ENCODE peak calls at places on chromosomes 11 and 22, in eight cellular contexts. A is GM20000; M is fibroblast of mammary gland; S is HS-27A; U is pancreas; Q is activated CD4-positive, alpha-beta T cell treated with anti-CD3 and anti-CD28 coated beads for 48 hours; W is iris pigment epithelial cell; B is T-helper 9 cell. H is an unnamed sample.

GRCh38 chr11:69000831-69001245 is 12.2 kb downstream of the MRGPRF start:
- DNase-seq in A (no peak), M (peak; percentile 82), S (no peak), U (no peak), Q (no peak), W (peak; percentile 73), B (no peak), H (peak; percentile 91)

GRCh38 chr11:12083380-12083779 is 27.0 kb upstream of the MICAL2 start:
- DNase-seq in A (no peak), M (no peak), S (no peak), U (no peak), Q (peak; percentile 9), W (no peak), B (no peak), H (no peak)

GRCh38 chr22:25829808-25830777 is 88.1 kb downstream of the MYO18B start:
- DNase-seq in A (no peak), M (no peak), S (no peak), U (peak; percentile 7), Q (no peak), W (no peak), B (no peak), H (no peak)

GRCh38 chr11:104813532-104813931 is 84.7 kb downstream of the CASP12 start:
- DNase-seq in A (no peak), M (no peak), S (no peak), U (no peak), Q (no peak), W (no peak), B (no peak), H (no peak)

GRCh38 chr22:22812031-22812905 is 75.3 kb upstream of the IGLL5 start:
- DNase-seq in A (no peak), M (no peak), S (no peak), U (no peak), Q (no peak), W (no peak), B (no peak), H (no peak)

GRCh38 chr11:8247312-8247711 is 16.4 kb downstream of the LMO1 start:
- DNase-seq in A (no peak), M (peak; percentile 15), S (no peak), U (peak; percentile 25), Q (peak; percentile 43), W (no peak), B (no peak), H (no peak)

GRCh38 chr11:60307507-60308195 is 19.4 kb upstream of the MS4A6E start:
- DNase-seq in A (no peak), M (no peak), S (no peak), U (no peak), Q (peak; percentile 32), W (no peak), B (no peak), H (no peak)

GRCh38 chr11:47004595-47005033 is 68.1 kb downstream of the CSTPP1 start:
- DNase-seq in A (no peak), M (peak; percentile 99), S (peak; percentile 26), U (peak; percentile 59), Q (no peak), W (peak; percentile 99), B (no peak), H (peak; percentile 92)

GRCh38 chr11:118607401-118608267 is at the start of gene PHLDB1:
- DNase-seq in A (no peak), M (peak; percentile 80), S (peak; percentile 31), U (peak; percentile 62), Q (peak; percentile 57), W (peak; percentile 72), B (peak; percentile 55), H (peak; percentile 80)

GRCh38 chr11:126499124-126499752 is 143.8 kb downstream of the ST3GAL4 start:
- DNase-seq in A (no peak), M (no peak), S (no peak), U (no peak), Q (no peak), W (no peak), B (no peak), H (no peak)